ENCODE peak calls at places on chromosomes 6 and 20, in seven cellular contexts. Y is mesendoderm, H is transverse colon, I is upper lobe of right lung, X is body of pancreas, K is ovary, J is AG09309. E is an unnamed sample.

GRCh38 chr6:164085552-164086325 is 671.2 kb downstream of the QKI start:
- DNase-seq in K (no peak), J (peak), H (no peak), X (peak), Y (peak), I (no peak), E (peak)

GRCh38 chr20:44028868-44029847 is 114.5 kb downstream of the TOX2 start:
- DNase-seq in Y (peak), I (no peak), X (no peak), J (no peak), K (no peak), H (no peak), E (peak)

GRCh38 chr6:88380083-88380482 is 213.9 kb upstream of the CNR1 start:
- DNase-seq in Y (no peak), H (no peak), I (peak), J (peak), X (no peak), K (peak), E (peak)

GRCh38 chr6:30688569-30688968 is 2.1 kb upstream of the PPP1R18 start:
- DNase-seq in J (no peak), Y (no peak), K (no peak), I (no peak), H (peak), X (no peak), E (no peak)

GRCh38 chr20:8155848-8156602 is 24.0 kb downstream of the PLCB1 start:
- DNase-seq in Y (no peak), X (no peak), I (no peak), H (no peak), J (no peak), K (no peak), E (no peak)

GRCh38 chr6:15358579-15359327 is 112.9 kb downstream of the JARID2 start:
- DNase-seq in H (no peak), K (no peak), J (no peak), Y (peak), I (no peak), X (no peak), E (no peak)

GRCh38 chr20:17500826-17501225 is 30.4 kb downstream of the BFSP1 start:
- DNase-seq in X (no peak), H (no peak), Y (no peak), J (no peak), I (no peak), K (no peak), E (no peak)

GRCh38 chr6:154951400-154952200 is 43.5 kb upstream of the TIAM2 start:
- DNase-seq in H (no peak), K (no peak), J (no peak), I (no peak), X (no peak), Y (no peak), E (no peak)

GRCh38 chr6:75202676-75203131 is 3.1 kb downstream of the COL12A1 start:
- DNase-seq in Y (peak), J (no peak), K (peak), X (no peak), I (no peak), H (no peak), E (no peak)

GRCh38 chr6:170293881-170294755 is 3.2 kb upstream of the DLL1 start:
- DNase-seq in X (no peak), I (no peak), K (no peak), Y (no peak), H (no peak), J (no peak), E (no peak)

GRCh38 chr6:119602215-119603178 is 252.9 kb upstream of the MAN1A1 start:
- DNase-seq in H (no peak), X (no peak), I (no peak), K (no peak), J (no peak), Y (no peak), E (no peak)

GRCh38 chr6:1672379-1672778 is 62.7 kb downstream of the FOXC1 start:
- DNase-seq in K (no peak), H (no peak), Y (no peak), X (no peak), I (no peak), J (no peak), E (no peak)

GRCh38 chr6:18248698-18249097 is 15.6 kb downstream of the DEK start:
- DNase-seq in K (no peak), H (no peak), J (no peak), I (no peak), X (no peak), Y (no peak), E (no peak)

GRCh38 chr20:63099426-63100267 is 92.9 kb upstream of the BHLHE23 start:
- DNase-seq in I (peak), Y (no peak), X (no peak), J (no peak), K (no peak), H (peak), E (no peak)

GRCh38 chr6:154989457-154989856 is 5.7 kb upstream of the TIAM2 start:
- DNase-seq in X (no peak), K (no peak), J (no peak), I (no peak), Y (peak), H (no peak), E (no peak)

GRCh38 chr20:51624157-51624731 is 81.7 kb upstream of the NFATC2 start:
- DNase-seq in X (peak), H (peak), I (peak), K (no peak), J (no peak), Y (peak), E (peak)

GRCh38 chr6:28384143-28384533 is 15.4 kb downstream of the ZSCAN12 start:
- DNase-seq in Y (no peak), H (no peak), K (no peak), J (no peak), X (no peak), I (no peak), E (no peak)
- H3K4me3 ChIP-seq in Y (no peak), H (no peak), K (no peak), J (no peak), X (no peak), I (no peak), E (no peak)

GRCh38 chr6:136250686-136251008 is 536 bp upstream of the MTFR2 start:
- DNase-seq in H (no peak), K (no peak), I (no peak), Y (no peak), X (no peak), J (no peak), E (no peak)

GRCh38 chr6:136249811-136250685 is at the start of gene MTFR2:
- DNase-seq in K (peak), I (peak), Y (peak), X (peak), J (peak), H (peak), E (peak)

GRCh38 chr6:136252441-136252840 is 2.3 kb upstream of the MTFR2 start:
- DNase-seq in Y (no peak), H (no peak), I (no peak), J (no peak), K (no peak), X (no peak), E (no peak)

GRCh38 chr6:136249336-136249735 is 775 bp downstream of the MTFR2 start:
- DNase-seq in H (no peak), K (no peak), Y (no peak), X (no peak), I (no peak), J (no peak), E (no peak)

DNA sequence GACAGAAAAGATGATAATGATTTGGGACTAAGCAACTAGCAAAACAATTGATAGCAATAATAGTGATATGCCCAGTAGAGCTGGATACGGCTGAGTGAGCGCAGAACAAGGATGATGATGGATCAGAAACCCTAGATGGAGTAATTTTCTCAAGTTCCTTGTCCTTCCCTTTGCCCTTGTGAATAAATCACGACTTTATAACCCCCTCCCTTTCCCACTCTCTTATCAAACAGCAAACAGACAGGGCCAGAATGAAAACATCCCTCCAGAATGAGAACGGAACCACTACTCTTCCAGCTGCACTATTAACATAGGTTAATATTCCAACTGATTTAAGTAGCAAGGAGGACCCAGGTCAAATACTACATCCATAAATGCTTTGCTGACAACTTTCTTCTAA is 1.3 kb upstream of the MTFR2 start:
- DNase-seq in H (no peak), J (no peak), X (no peak), Y (no peak), K (no peak), I (no peak), E (no peak)
- H3K4me3 ChIP-seq in H (peak), J (no peak), X (no peak), Y (no peak), K (no peak), I (peak), E (no peak)

GRCh38 chr6:52726193-52726542 is 37.1 kb downstream of the GSTA2 start:
- DNase-seq in J (no peak), Y (no peak), I (no peak), H (no peak), X (no peak), K (no peak), E (no peak)

GRCh38 chr6:52725133-52725529 is 38.1 kb downstream of the GSTA2 start:
- DNase-seq in I (no peak), H (peak), X (peak), Y (no peak), J (no peak), K (no peak), E (no peak)

GRCh38 chr6:52724041-52724405 is 39.3 kb downstream of the GSTA2 start:
- DNase-seq in K (no peak), J (peak), X (no peak), Y (no peak), H (no peak), I (no peak), E (no peak)

GRCh38 chr6:52725530-52726192 is 37.6 kb downstream of the GSTA2 start:
- DNase-seq in X (peak), K (no peak), H (peak), Y (no peak), J (no peak), I (no peak), E (no peak)

DNA sequence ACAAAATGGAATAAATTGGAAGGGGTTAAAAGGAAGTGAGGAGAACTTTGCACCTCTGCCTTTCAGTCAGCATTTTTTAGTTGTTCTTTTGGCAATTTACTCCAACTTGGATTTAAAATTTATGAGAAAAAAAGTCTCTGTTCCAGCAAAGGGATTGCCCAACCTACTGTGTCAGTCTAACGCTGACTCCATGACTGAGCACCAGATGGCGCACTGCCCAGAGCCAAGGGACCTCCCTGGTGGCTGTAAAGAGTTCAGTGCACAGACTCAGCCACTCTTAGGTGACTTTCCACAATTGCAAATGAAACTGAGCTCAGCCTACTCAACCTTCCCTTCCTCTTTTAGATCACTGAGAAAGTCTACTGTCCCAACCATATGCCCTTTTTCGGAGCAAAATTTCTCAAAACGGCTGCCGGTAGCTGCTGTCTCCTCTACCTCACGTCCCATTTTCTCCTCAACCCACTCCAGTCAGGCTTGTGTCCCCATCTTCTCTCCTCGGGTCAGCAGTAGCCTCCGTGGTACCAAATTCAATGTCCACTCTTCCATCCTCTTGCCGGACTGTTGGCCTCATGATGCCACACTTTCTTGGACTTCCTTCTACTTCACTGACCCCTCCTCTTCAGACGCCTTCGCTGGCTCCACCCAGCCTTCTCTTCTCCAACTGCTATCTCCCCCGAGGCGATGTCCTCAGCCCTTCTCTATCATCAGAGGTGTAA is 38.7 kb downstream of the GSTA2 start:
- DNase-seq in I (peak), J (no peak), X (peak), H (peak), K (no peak), Y (peak), E (peak)
- H3K4me3 ChIP-seq in I (no peak), J (no peak), X (no peak), H (no peak), K (no peak), Y (no peak), E (no peak)

GRCh38 chr6:165231581-165232276 is 77.7 kb downstream of the C6orf118 start:
- DNase-seq in Y (peak), H (no peak), I (no peak), J (peak), K (no peak), X (no peak), E (no peak)
- H3K4me3 ChIP-seq in Y (no peak), H (no peak), I (no peak), J (no peak), K (no peak), X (no peak), E (no peak)

GRCh38 chr6:144351741-144352140 is 66.6 kb downstream of the UTRN start:
- DNase-seq in X (no peak), H (no peak), Y (no peak), K (no peak), J (no peak), I (no peak), E (no peak)

GRCh38 chr6:144351338-144351737 is 66.2 kb downstream of the UTRN start:
- DNase-seq in K (no peak), H (no peak), J (no peak), X (no peak), Y (no peak), I (no peak), E (no peak)

GRCh38 chr6:144349690-144350132 is 64.6 kb downstream of the UTRN start:
- DNase-seq in Y (no peak), I (no peak), H (no peak), X (no peak), K (no peak), J (no peak), E (no peak)

GRCh38 chr6:144352310-144352709 is 67.2 kb downstream of the UTRN start:
- DNase-seq in X (no peak), Y (no peak), J (no peak), H (no peak), K (no peak), I (no peak), E (no peak)

DNA sequence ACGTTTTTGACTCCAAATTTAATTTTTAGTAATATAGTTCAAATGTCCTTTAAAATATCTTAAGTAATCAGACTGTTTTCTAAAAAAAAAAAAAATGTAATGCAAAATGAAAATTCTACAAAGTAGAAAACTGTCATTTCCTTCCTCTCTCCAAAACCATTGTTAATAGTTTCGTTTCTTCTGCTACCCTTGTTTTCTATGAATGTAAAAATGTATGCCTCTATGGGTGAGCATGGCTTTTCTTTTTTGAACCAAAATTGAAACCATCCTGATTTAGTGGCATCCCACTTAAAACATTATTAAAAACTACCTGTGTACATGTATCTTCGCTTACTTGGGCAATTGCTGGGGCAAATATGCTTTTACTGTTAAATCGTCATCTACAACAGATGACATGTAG is 65.0 kb downstream of the UTRN start:
- DNase-seq in I (no peak), H (no peak), J (no peak), K (no peak), X (no peak), Y (no peak), E (no peak)
- H3K4me3 ChIP-seq in I (peak), H (no peak), J (no peak), K (no peak), X (no peak), Y (no peak), E (no peak)

E was measured in lower leg skin.